ENCODE peak calls at places on chromosomes 2 and 18, in ten cellular contexts. T is H9; O is stomach; Q is body of pancreas; I is testis; M is uterus; N is CD8-positive, alpha-beta T cell; F is iPS DF 6.9; W is RWPE1; S is cardiac muscle cell. X is an unnamed sample.

GRCh38 chr2:120949027-120949956 is 213.6 kb downstream of the GLI2 start:
- DNase-seq in T (no peak), O (no peak), Q (peak; percentile 80), I (no peak), M (no peak), N (no peak), F (no peak), W (no peak), S (peak; percentile 36), X (peak; percentile 62)

GRCh38 chr2:152452256-152452973 is 117.4 kb downstream of the FMNL2 start:
- DNase-seq in T (peak; percentile 66), O (no peak), Q (no peak), I (no peak), M (no peak), N (no peak), F (peak; percentile 18), W (no peak), S (no peak), X (no peak)

GRCh38 chr2:37456479-37456878 is 112.0 kb downstream of the QPCT start:
- DNase-seq in T (no peak), O (no peak), Q (no peak), I (no peak), M (no peak), N (peak; percentile 24), F (no peak), W (no peak), S (no peak), X (no peak)

GRCh38 chr2:24779121-24779520 is 14.1 kb downstream of the PTRHD1 start:
- DNase-seq in T (no peak), O (no peak), Q (no peak), I (no peak), M (no peak), N (no peak), F (no peak), W (no peak), S (no peak), X (no peak)

GRCh38 chr2:140311905-140312304 is 1531.7 kb upstream of the NXPH2 start:
- DNase-seq in T (no peak), O (no peak), Q (no peak), I (no peak), M (no peak), N (no peak), F (no peak), W (no peak), S (no peak), X (no peak)

GRCh38 chr18:21602302-21602592 is 1.7 kb upstream of the ESCO1 start:
- DNase-seq in T (no peak), O (no peak), Q (no peak), I (no peak), M (no peak), N (no peak), F (no peak), W (no peak), S (no peak), X (no peak)

GRCh38 chr2:210007895-210008294 is 5.5 kb downstream of the RPE start:
- DNase-seq in T (no peak), O (no peak), Q (no peak), I (no peak), M (no peak), N (no peak), F (no peak), W (peak; percentile 10), S (peak; percentile 41), X (no peak)

GRCh38 chr2:42229949-42230348 is 60.8 kb downstream of the EML4 start:
- DNase-seq in T (no peak), O (no peak), Q (no peak), I (no peak), M (no peak), N (no peak), F (no peak), W (no peak), S (no peak), X (no peak)

GRCh38 chr2:95392320-95392719 is 10.2 kb upstream of the FAHD2A start:
- DNase-seq in T (no peak), O (no peak), Q (no peak), I (no peak), M (no peak), N (no peak), F (no peak), W (no peak), S (no peak), X (no peak)

GRCh38 chr2:95390272-95390880 is 12.1 kb upstream of the FAHD2A start:
- DNase-seq in T (no peak), O (peak; percentile 47), Q (peak; percentile 38), I (no peak), M (no peak), N (no peak), F (no peak), W (no peak), S (no peak), X (no peak)

GRCh38 chr2:95391641-95392310 is 10.7 kb upstream of the FAHD2A start:
- DNase-seq in T (peak; percentile 7), O (peak; percentile 59), Q (peak; percentile 86), I (peak; percentile 80), M (no peak), N (no peak), F (no peak), W (no peak), S (peak; percentile 21), X (no peak)

GRCh38 chr2:95389256-95390119 is 13.0 kb upstream of the FAHD2A start:
- DNase-seq in T (peak; percentile 86), O (peak; percentile 67), Q (peak; percentile 59), I (peak; percentile 79), M (peak; percentile 41), N (peak; percentile 24), F (peak; percentile 57), W (peak; percentile 59), S (peak; percentile 59), X (no peak)

DNA sequence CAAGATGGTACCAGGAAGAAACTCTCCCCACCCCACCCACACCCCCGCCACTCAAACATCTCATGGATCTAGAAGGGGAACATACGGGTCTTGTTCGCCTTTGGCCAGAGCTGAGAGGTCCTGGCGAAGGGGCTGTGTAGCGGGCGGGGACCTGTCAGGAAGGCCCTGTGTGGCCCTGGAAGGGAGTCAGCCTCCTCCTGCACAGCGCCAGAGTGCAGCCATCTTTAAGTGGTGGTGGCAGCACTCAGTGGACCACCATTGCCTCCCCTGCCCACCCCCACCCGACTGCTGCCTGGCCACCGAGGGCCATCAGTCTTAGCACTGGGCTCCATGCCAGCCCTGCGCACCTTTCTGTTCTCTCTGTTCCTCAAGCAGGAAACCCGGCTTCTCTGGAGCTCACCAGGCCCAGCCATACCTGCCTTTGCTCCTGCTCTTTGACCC is 11.6 kb upstream of the FAHD2A start:
- DNase-seq in T (no peak), O (no peak), Q (no peak), I (no peak), M (no peak), N (no peak), F (no peak), W (no peak), S (no peak), X (no peak)
- H3K27ac ChIP-seq in T (no peak overlapping the region), O (no peak overlapping the region), Q (no peak overlapping the region), I (no peak overlapping the region), M (no peak overlapping the region), N (no peak overlapping the region), F (no peak overlapping the region), W (no peak overlapping the region), S (no peak overlapping the region), X (no peak overlapping the region)

GRCh38 chr2:126837926-126838717 is 60.6 kb upstream of the TEX51 start:
- DNase-seq in T (no peak), O (no peak), Q (no peak), I (no peak), M (no peak), N (no peak), F (no peak), W (no peak), S (peak; percentile 2), X (no peak)
- H3K27ac ChIP-seq in T (no peak overlapping the region), O (no peak overlapping the region), Q (no peak overlapping the region), I (no peak overlapping the region), M (no peak overlapping the region), N (no peak overlapping the region), F (no peak overlapping the region), W (no peak overlapping the region), S (no peak overlapping the region), X (no peak overlapping the region)

GRCh38 chr2:173347305-173348168 is 7.1 kb upstream of the CDCA7 start:
- DNase-seq in T (no peak), O (no peak), Q (no peak), I (no peak), M (no peak), N (no peak), F (no peak), W (no peak), S (no peak), X (no peak)
- H3K27ac ChIP-seq in T (no peak overlapping the region), O (no peak overlapping the region), Q (no peak overlapping the region), I (no peak overlapping the region), M (no peak overlapping the region), N (no peak overlapping the region), F (no peak overlapping the region), W (no peak overlapping the region), S (no peak overlapping the region), X (no peak overlapping the region)

GRCh38 chr2:238912916-238913875 is 65.3 kb downstream of the TWIST2 start:
- DNase-seq in T (no peak), O (peak; percentile 18), Q (no peak), I (no peak), M (no peak), N (no peak), F (no peak), W (no peak), S (no peak), X (no peak)

GRCh38 chr2:238914648-238915015 is 66.7 kb downstream of the TWIST2 start:
- DNase-seq in T (no peak), O (no peak), Q (peak; percentile 3), I (no peak), M (no peak), N (no peak), F (no peak), W (peak; percentile 56), S (no peak), X (no peak)

GRCh38 chr2:238915196-238915595 is 67.3 kb downstream of the TWIST2 start:
- DNase-seq in T (no peak), O (no peak), Q (no peak), I (no peak), M (no peak), N (no peak), F (no peak), W (no peak), S (no peak), X (no peak)

GRCh38 chr2:238915596-238915995 is 67.7 kb downstream of the TWIST2 start:
- DNase-seq in T (no peak), O (no peak), Q (peak; percentile 1), I (no peak), M (no peak), N (no peak), F (no peak), W (no peak), S (no peak), X (no peak)

DNA sequence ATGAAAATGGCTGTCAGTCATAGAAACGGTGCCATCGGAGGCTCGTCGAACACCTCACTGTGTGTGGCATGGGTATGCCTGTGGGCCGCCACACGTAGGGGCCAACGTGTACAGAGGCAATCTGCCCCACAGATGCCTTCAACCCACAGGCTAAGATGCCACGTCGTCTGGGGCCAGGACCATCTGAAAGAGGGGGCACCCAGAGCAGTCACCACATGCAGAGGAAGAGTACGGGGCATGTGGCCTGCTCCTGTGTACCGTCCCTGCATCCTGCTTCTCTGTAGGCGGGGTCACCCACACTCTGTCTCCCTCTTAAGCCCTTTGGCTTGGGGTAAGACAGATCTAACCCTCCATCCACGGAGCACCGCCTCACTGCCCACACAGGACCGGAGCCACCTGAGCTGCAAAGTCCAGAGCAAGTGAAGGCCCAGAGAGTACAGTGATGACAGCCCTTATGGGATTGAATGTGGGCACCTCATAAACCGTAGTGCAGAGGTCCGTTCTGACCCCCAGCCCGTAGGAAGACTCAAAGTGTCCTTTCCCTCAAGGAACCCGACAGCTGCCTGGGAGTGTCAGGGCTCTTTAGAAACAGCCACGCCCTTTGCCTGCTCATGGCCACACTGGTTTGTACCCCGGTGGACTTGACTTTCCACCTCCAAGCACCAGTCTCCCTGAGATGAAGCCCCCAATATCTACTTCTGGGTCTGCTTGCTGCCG is 66.2 kb downstream of the TWIST2 start:
- DNase-seq in T (no peak), O (no peak), Q (peak; percentile 6), I (no peak), M (no peak), N (no peak), F (no peak), W (no peak), S (no peak), X (no peak)
- H3K27ac ChIP-seq in T (no peak overlapping the region), O (no peak overlapping the region), Q (no peak overlapping the region), I (no peak overlapping the region), M (no peak overlapping the region), N (no peak overlapping the region), F (no peak overlapping the region), W (peak overlapping the region; percentile 48), S (no peak overlapping the region), X (no peak overlapping the region)